ENCODE peak calls at places on chromosome 21, in five cellular contexts. One of them, this sample, is unnamed.
A peak's percentile ranks its signal among the peaks of the same experiment; 100 is the strongest.

GRCh38 chr21:45322960-45323461 is 35.3 kb upstream of the POFUT2 start:
- DNase-seq in PC-3: no peak
- DNase-seq in A549: peak; percentile 71
- DNase-seq in uterus: no peak
- DNase-seq in CD8-positive, alpha-beta memory T cell: no peak
- DNase-seq in this sample: no peak

GRCh38 chr21:38538353-38538752 is 40.1 kb upstream of the ERG start:
- DNase-seq in PC-3: no peak
- DNase-seq in A549: no peak
- DNase-seq in uterus: no peak
- DNase-seq in CD8-positive, alpha-beta memory T cell: no peak
- DNase-seq in this sample: peak; percentile 12

GRCh38 chr21:21200939-21201610 is 202.9 kb downstream of the NCAM2 start:
- DNase-seq in PC-3: no peak
- DNase-seq in A549: no peak
- DNase-seq in uterus: no peak
- DNase-seq in CD8-positive, alpha-beta memory T cell: no peak
- DNase-seq in this sample: no peak

GRCh38 chr21:42515708-42516502 is 2.3 kb downstream of the SLC37A1 start:
- DNase-seq in PC-3: peak; percentile 97
- DNase-seq in A549: no peak
- DNase-seq in uterus: no peak
- DNase-seq in CD8-positive, alpha-beta memory T cell: no peak
- DNase-seq in this sample: peak; percentile 57

GRCh38 chr21:38743772-38744529 is 61.8 kb upstream of the ETS2 start:
- DNase-seq in PC-3: no peak
- DNase-seq in A549: no peak
- DNase-seq in uterus: peak; percentile 56
- DNase-seq in CD8-positive, alpha-beta memory T cell: no peak
- DNase-seq in this sample: no peak

GRCh38 chr21:35198004-35198403 is 148.9 kb upstream of the RUNX1 start:
- DNase-seq in PC-3: peak; percentile 99
- DNase-seq in A549: peak; percentile 63
- DNase-seq in uterus: no peak
- DNase-seq in CD8-positive, alpha-beta memory T cell: no peak
- DNase-seq in this sample: no peak

GRCh38 chr21:14096577-14096976 is 114.2 kb downstream of the LIPI start:
- DNase-seq in PC-3: no peak
- DNase-seq in A549: no peak
- DNase-seq in uterus: no peak
- DNase-seq in CD8-positive, alpha-beta memory T cell: no peak
- DNase-seq in this sample: no peak

GRCh38 chr21:29196021-29196663 is 65.7 kb downstream of the MAP3K7CL start:
- DNase-seq in PC-3: peak; percentile 95
- DNase-seq in A549: peak; percentile 89
- DNase-seq in uterus: peak; percentile 46
- DNase-seq in CD8-positive, alpha-beta memory T cell: peak; percentile 28
- DNase-seq in this sample: peak; percentile 61

GRCh38 chr21:21025742-21026141 is 27.5 kb downstream of the NCAM2 start:
- DNase-seq in PC-3: no peak
- DNase-seq in A549: no peak
- DNase-seq in uterus: no peak
- DNase-seq in CD8-positive, alpha-beta memory T cell: no peak
- DNase-seq in this sample: no peak

GRCh38 chr21:42670884-42671283 is 17.5 kb downstream of the PDE9A start:
- DNase-seq in PC-3: no peak
- DNase-seq in A549: no peak
- DNase-seq in uterus: no peak
- DNase-seq in CD8-positive, alpha-beta memory T cell: no peak
- DNase-seq in this sample: no peak

GRCh38 chr21:41783476-41784150 is 16.8 kb upstream of the RIPK4 start:
- DNase-seq in PC-3: peak; percentile 100
- DNase-seq in A549: peak; percentile 68
- DNase-seq in uterus: no peak
- DNase-seq in CD8-positive, alpha-beta memory T cell: no peak
- DNase-seq in this sample: peak; percentile 97

GRCh38 chr21:34845521-34846213 is 176.9 kb downstream of the CLIC6 start:
- DNase-seq in PC-3: peak; percentile 95
- DNase-seq in A549: no peak
- DNase-seq in uterus: no peak
- DNase-seq in CD8-positive, alpha-beta memory T cell: peak; percentile 42
- DNase-seq in this sample: peak; percentile 39

GRCh38 chr21:44616591-44616926 is 4.7 kb downstream of the KRTAP10-8 start:
- DNase-seq in PC-3: no peak
- DNase-seq in A549: no peak
- DNase-seq in uterus: no peak
- DNase-seq in CD8-positive, alpha-beta memory T cell: no peak
- DNase-seq in this sample: no peak

GRCh38 chr21:29625990-29626389 is 313.8 kb downstream of the GRIK1 start:
- DNase-seq in PC-3: no peak
- DNase-seq in A549: no peak
- DNase-seq in uterus: no peak
- DNase-seq in CD8-positive, alpha-beta memory T cell: no peak
- DNase-seq in this sample: no peak

GRCh38 chr21:40546657-40547056 is 300.3 kb downstream of the DSCAM start:
- DNase-seq in PC-3: no peak
- DNase-seq in A549: no peak
- DNase-seq in uterus: no peak
- DNase-seq in CD8-positive, alpha-beta memory T cell: no peak
- DNase-seq in this sample: no peak

GRCh38 chr21:44636209-44637017 is 743 bp upstream of the KRTAP10-10 start:
- DNase-seq in PC-3: no peak
- DNase-seq in A549: no peak
- DNase-seq in uterus: no peak
- DNase-seq in CD8-positive, alpha-beta memory T cell: no peak
- DNase-seq in this sample: no peak

GRCh38 chr21:36688324-36688723 is 10.6 kb upstream of the SIM2 start:
- DNase-seq in PC-3: no peak
- DNase-seq in A549: no peak
- DNase-seq in uterus: no peak
- DNase-seq in CD8-positive, alpha-beta memory T cell: no peak
- DNase-seq in this sample: no peak

GRCh38 chr21:36803051-36803709 is 104.3 kb downstream of the SIM2 start:
- DNase-seq in PC-3: no peak
- DNase-seq in A549: no peak
- DNase-seq in uterus: no peak
- DNase-seq in CD8-positive, alpha-beta memory T cell: no peak
- DNase-seq in this sample: no peak

GRCh38 chr21:22174746-22175145 is 1176.5 kb downstream of the NCAM2 start:
- DNase-seq in PC-3: peak; percentile 27
- DNase-seq in A549: no peak
- DNase-seq in uterus: no peak
- DNase-seq in CD8-positive, alpha-beta memory T cell: no peak
- DNase-seq in this sample: no peak

GRCh38 chr21:44418876-44419230 is 36.5 kb upstream of the LRRC3 start:
- DNase-seq in PC-3: no peak
- DNase-seq in A549: no peak
- DNase-seq in uterus: no peak
- DNase-seq in CD8-positive, alpha-beta memory T cell: no peak
- DNase-seq in this sample: no peak

GRCh38 chr21:43940329-43940653 is 71.8 kb upstream of the TRAPPC10 start:
- DNase-seq in PC-3: no peak
- DNase-seq in A549: no peak
- DNase-seq in uterus: no peak
- DNase-seq in CD8-positive, alpha-beta memory T cell: no peak
- DNase-seq in this sample: no peak

GRCh38 chr21:42833439-42833815 is 45.9 kb downstream of the WDR4 start:
- DNase-seq in PC-3: peak; percentile 74
- DNase-seq in A549: peak; percentile 61
- DNase-seq in uterus: no peak
- DNase-seq in CD8-positive, alpha-beta memory T cell: peak; percentile 19
- DNase-seq in this sample: peak; percentile 74

GRCh38 chr21:25938673-25939395 is 204.1 kb downstream of the GABPA start:
- DNase-seq in PC-3: no peak
- DNase-seq in A549: no peak
- DNase-seq in uterus: no peak
- DNase-seq in CD8-positive, alpha-beta memory T cell: no peak
- DNase-seq in this sample: peak; percentile 63

GRCh38 chr21:44749116-44749758 is 37.9 kb upstream of the TSPEAR start:
- DNase-seq in PC-3: no peak
- DNase-seq in A549: no peak
- DNase-seq in uterus: no peak
- DNase-seq in CD8-positive, alpha-beta memory T cell: no peak
- DNase-seq in this sample: no peak

GRCh38 chr21:29613021-29613420 is 314.3 kb downstream of the BACH1 start:
- DNase-seq in PC-3: no peak
- DNase-seq in A549: no peak
- DNase-seq in uterus: no peak
- DNase-seq in CD8-positive, alpha-beta memory T cell: no peak
- DNase-seq in this sample: peak; percentile 9

GRCh38 chr21:39662411-39662953 is 49.7 kb downstream of the B3GALT5 start:
- DNase-seq in PC-3: no peak
- DNase-seq in A549: no peak
- DNase-seq in uterus: no peak
- DNase-seq in CD8-positive, alpha-beta memory T cell: no peak
- DNase-seq in this sample: no peak

GRCh38 chr21:43191971-43192370 is 23.2 kb downstream of the CRYAA start:
- DNase-seq in PC-3: no peak
- DNase-seq in A549: no peak
- DNase-seq in uterus: no peak
- DNase-seq in CD8-positive, alpha-beta memory T cell: no peak
- DNase-seq in this sample: no peak

GRCh38 chr21:45067462-45068285 is 6.7 kb upstream of the ADARB1 start:
- DNase-seq in PC-3: no peak
- DNase-seq in A549: no peak
- DNase-seq in uterus: no peak
- DNase-seq in CD8-positive, alpha-beta memory T cell: no peak
- DNase-seq in this sample: no peak

GRCh38 chr21:37717534-37717933 is 198.7 kb downstream of the KCNJ6 start:
- DNase-seq in PC-3: peak; percentile 27
- DNase-seq in A549: no peak
- DNase-seq in uterus: no peak
- DNase-seq in CD8-positive, alpha-beta memory T cell: no peak
- DNase-seq in this sample: no peak

GRCh38 chr21:29504751-29505321 is 206.1 kb downstream of the BACH1 start:
- DNase-seq in PC-3: peak; percentile 42
- DNase-seq in A549: no peak
- DNase-seq in uterus: no peak
- DNase-seq in CD8-positive, alpha-beta memory T cell: no peak
- DNase-seq in this sample: no peak

GRCh38 chr21:42834730-42835191 is 44.6 kb downstream of the WDR4 start:
- DNase-seq in PC-3: peak; percentile 10
- DNase-seq in A549: no peak
- DNase-seq in uterus: no peak
- DNase-seq in CD8-positive, alpha-beta memory T cell: no peak
- DNase-seq in this sample: no peak

GRCh38 chr21:45126085-45126687 is 51.8 kb downstream of the ADARB1 start:
- DNase-seq in PC-3: no peak
- DNase-seq in A549: no peak
- DNase-seq in uterus: no peak
- DNase-seq in CD8-positive, alpha-beta memory T cell: no peak
- DNase-seq in this sample: no peak

GRCh38 chr21:31670065-31670464 is 10.6 kb downstream of the SOD1 start:
- DNase-seq in PC-3: no peak
- DNase-seq in A549: no peak
- DNase-seq in uterus: no peak
- DNase-seq in CD8-positive, alpha-beta memory T cell: no peak
- DNase-seq in this sample: no peak
- H3K9me3 ChIP-seq in PC-3: no peaks in the 10 kb centered on the region
- H3K9me3 ChIP-seq in A549: no peaks in the 10 kb centered on the region
- H3K9me3 ChIP-seq in uterus: no peaks in the 10 kb centered on the region
- H3K9me3 ChIP-seq in CD8-positive, alpha-beta memory T cell: no peaks in the 10 kb centered on the region
- H3K9me3 ChIP-seq in this sample: no peaks in the 10 kb centered on the region

GRCh38 chr21:46424621-46425020 is 34.1 kb upstream of the DIP2A start:
- DNase-seq in PC-3: no peak
- DNase-seq in A549: no peak
- DNase-seq in uterus: no peak
- DNase-seq in CD8-positive, alpha-beta memory T cell: peak; percentile 80
- DNase-seq in this sample: peak; percentile 21
- H3K27ac ChIP-seq in PC-3: no peak overlapping the region
- H3K27ac ChIP-seq in A549: no peak overlapping the region
- H3K27ac ChIP-seq in uterus: no peak overlapping the region
- H3K27ac ChIP-seq in CD8-positive, alpha-beta memory T cell: peak overlapping the region; percentile 95
- H3K27ac ChIP-seq in this sample: no peak overlapping the region

GRCh38 chr21:7951854-7952519 is 2569.4 kb upstream of the TPTE start:
- DNase-seq in PC-3: no peak
- DNase-seq in A549: no peak
- DNase-seq in uterus: no peak
- DNase-seq in CD8-positive, alpha-beta memory T cell: no peak
- DNase-seq in this sample: no peak
- H3K9me3 ChIP-seq in PC-3: peaks cover 92% of the 10 kb centered on the region
- H3K9me3 ChIP-seq in A549: peaks cover 38% of the 10 kb centered on the region
- H3K9me3 ChIP-seq in uterus: peaks cover 28% of the 10 kb centered on the region
- H3K9me3 ChIP-seq in CD8-positive, alpha-beta memory T cell: peaks cover 81% of the 10 kb centered on the region
- H3K9me3 ChIP-seq in this sample: peaks cover 24% of the 10 kb centered on the region

DNA sequence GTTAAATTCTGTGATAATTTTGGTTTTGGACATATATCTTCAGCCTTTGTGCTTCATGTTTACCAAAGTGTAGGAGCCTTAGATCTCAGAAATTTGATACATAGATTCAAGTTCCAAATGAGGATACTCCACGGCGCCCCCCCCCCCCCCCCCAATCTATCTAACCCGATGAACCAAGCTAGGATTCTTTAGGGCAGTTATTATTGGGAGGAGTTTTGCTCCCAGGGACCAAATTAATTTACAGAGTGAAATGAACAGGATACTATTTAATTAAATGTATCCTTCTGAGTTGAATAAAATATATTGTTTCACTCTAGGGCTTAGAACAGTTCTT is 3.2 kb downstream of the USP25 start:
- DNase-seq in PC-3: no peak
- DNase-seq in A549: no peak
- DNase-seq in uterus: no peak
- DNase-seq in CD8-positive, alpha-beta memory T cell: no peak
- DNase-seq in this sample: no peak
- H3K27ac ChIP-seq in PC-3: no peak overlapping the region
- H3K27ac ChIP-seq in A549: peak overlapping the region; percentile 98
- H3K27ac ChIP-seq in uterus: peak overlapping the region; percentile 94
- H3K27ac ChIP-seq in CD8-positive, alpha-beta memory T cell: peak overlapping the region; percentile 14
- H3K27ac ChIP-seq in this sample: no peak overlapping the region

GRCh38 chr21:24011087-24011486 is 1596.2 kb downstream of the MRPL39 start:
- DNase-seq in PC-3: no peak
- DNase-seq in A549: no peak
- DNase-seq in uterus: no peak
- DNase-seq in CD8-positive, alpha-beta memory T cell: no peak
- DNase-seq in this sample: no peak

DNA sequence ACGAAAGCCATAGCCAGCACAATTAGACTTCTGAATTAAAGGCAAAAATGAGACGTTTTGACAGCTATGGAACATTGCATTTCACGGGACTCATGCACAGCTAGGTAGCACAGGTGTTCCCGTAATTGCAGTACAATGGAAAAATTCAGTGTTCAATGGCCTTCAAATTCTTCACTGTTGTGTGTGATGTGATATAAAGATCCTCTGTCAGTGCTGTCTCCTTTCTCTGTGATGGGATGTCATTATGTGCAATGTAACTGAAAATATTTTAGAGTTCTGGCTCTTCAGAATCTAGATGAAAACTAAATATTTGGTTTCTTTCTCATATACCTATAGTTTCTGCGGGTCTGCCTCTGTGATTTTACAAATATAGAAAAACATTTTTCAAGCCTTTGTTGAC is 1599.7 kb downstream of the MRPL39 start:
- DNase-seq in PC-3: no peak
- DNase-seq in A549: no peak
- DNase-seq in uterus: no peak
- DNase-seq in CD8-positive, alpha-beta memory T cell: no peak
- DNase-seq in this sample: no peak
- H3K9me3 ChIP-seq in PC-3: no peaks in the 10 kb centered on the region
- H3K9me3 ChIP-seq in A549: no peaks in the 10 kb centered on the region
- H3K9me3 ChIP-seq in uterus: no peaks in the 10 kb centered on the region
- H3K9me3 ChIP-seq in CD8-positive, alpha-beta memory T cell: no peaks in the 10 kb centered on the region
- H3K9me3 ChIP-seq in this sample: peaks cover 1% of the 10 kb centered on the region

GRCh38 chr21:33686386-33686785 is 44.1 kb downstream of the ITSN1 start:
- DNase-seq in PC-3: no peak
- DNase-seq in A549: no peak
- DNase-seq in uterus: no peak
- DNase-seq in CD8-positive, alpha-beta memory T cell: no peak
- DNase-seq in this sample: no peak
- H3K27ac ChIP-seq in PC-3: no peak overlapping the region
- H3K27ac ChIP-seq in A549: no peak overlapping the region
- H3K27ac ChIP-seq in uterus: no peak overlapping the region
- H3K27ac ChIP-seq in CD8-positive, alpha-beta memory T cell: no peak overlapping the region
- H3K27ac ChIP-seq in this sample: no peak overlapping the region